ENCODE peak calls at places on chromosomes 5 and 9, in nine cellular contexts. L, I, O, H, U, M, W, B and G are unnamed samples. For H3K4me1, the result is how much of the 10 kb centered on the place peaks cover.

GRCh38 chr5:41115281-41115680 is 44.1 kb upstream of the MROH2B start:
- DNase-seq in L (no peak), I (no peak), O (no peak), H (no peak), U (no peak), M (no peak), W (no peak), B (no peak), G (no peak)

GRCh38 chr5:80076131-80077101 is 41.3 kb downstream of the THBS4 start:
- DNase-seq in L (no peak), I (no peak), O (no peak), H (no peak), U (no peak), M (no peak), W (peak), B (no peak), G (peak)

GRCh38 chr5:79932510-79933504 is 58.3 kb downstream of the MTX3 start:
- DNase-seq in L (peak), I (no peak), O (no peak), H (no peak), U (peak), M (no peak), W (no peak), B (no peak), G (no peak)

GRCh38 chr5:159050408-159051091 is 49.2 kb downstream of the EBF1 start:
- DNase-seq in L (no peak), I (no peak), O (no peak), H (no peak), U (no peak), M (no peak), W (no peak), B (no peak), G (no peak)

GRCh38 chr5:68171101-68171558 is 44.4 kb upstream of the PIK3R1 start:
- DNase-seq in L (no peak), I (peak), O (no peak), H (peak), U (peak), M (no peak), W (no peak), B (peak), G (no peak)

GRCh38 chr5:133348406-133348805 is 263.9 kb downstream of the FSTL4 start:
- DNase-seq in L (no peak), I (peak), O (no peak), H (no peak), U (no peak), M (no peak), W (no peak), B (no peak), G (no peak)

GRCh38 chr5:40689442-40689841 is 9.7 kb downstream of the PTGER4 start:
- DNase-seq in L (peak), I (no peak), O (peak), H (no peak), U (no peak), M (no peak), W (no peak), B (no peak), G (no peak)

GRCh38 chr9:74630228-74630627 is 133.1 kb downstream of the RORB start:
- DNase-seq in L (no peak), I (no peak), O (no peak), H (no peak), U (no peak), M (no peak), W (no peak), B (no peak), G (no peak)

GRCh38 chr9:91690540-91691249 is 259.3 kb downstream of the ROR2 start:
- DNase-seq in L (no peak), I (peak), O (no peak), H (no peak), U (no peak), M (no peak), W (no peak), B (no peak), G (no peak)

GRCh38 chr5:7518947-7519560 is 123.1 kb downstream of the ADCY2 start:
- DNase-seq in L (no peak), I (no peak), O (no peak), H (no peak), U (no peak), M (peak), W (no peak), B (no peak), G (peak)

GRCh38 chr5:110625376-110625999 is 101.0 kb downstream of the TMEM232 start:
- DNase-seq in L (peak), I (no peak), O (peak), H (no peak), U (no peak), M (no peak), W (peak), B (no peak), G (no peak)

GRCh38 chr5:40202852-40203440 is 476.8 kb upstream of the PTGER4 start:
- DNase-seq in L (no peak), I (no peak), O (no peak), H (no peak), U (no peak), M (no peak), W (no peak), B (no peak), G (no peak)

GRCh38 chr9:19127881-19128719 is 808 bp upstream of the PLIN2 start:
- DNase-seq in L (no peak), I (peak), O (no peak), H (peak), U (peak), M (no peak), W (peak), B (peak), G (no peak)

GRCh38 chr5:138754699-138755057 is 1.5 kb downstream of the CTNNA1 start:
- DNase-seq in L (no peak), I (no peak), O (no peak), H (no peak), U (no peak), M (no peak), W (no peak), B (no peak), G (no peak)

GRCh38 chr5:140329739-140330481 is 16.5 kb downstream of the HBEGF start:
- DNase-seq in L (no peak), I (no peak), O (no peak), H (no peak), U (no peak), M (no peak), W (no peak), B (no peak), G (no peak)

GRCh38 chr9:14652729-14653377 is 40.4 kb downstream of the ZDHHC21 start:
- DNase-seq in L (peak), I (no peak), O (no peak), H (no peak), U (no peak), M (no peak), W (peak), B (no peak), G (no peak)

GRCh38 chr9:115211413-115212204 is 93.7 kb upstream of the TNC start:
- DNase-seq in L (no peak), I (no peak), O (no peak), H (no peak), U (no peak), M (no peak), W (no peak), B (no peak), G (no peak)

GRCh38 chr5:127849891-127850290 is 146.7 kb downstream of the CCDC192 start:
- DNase-seq in L (no peak), I (no peak), O (no peak), H (no peak), U (no peak), M (no peak), W (no peak), B (peak), G (no peak)

GRCh38 chr9:89986190-89986589 is 381.4 kb downstream of the GADD45G start:
- DNase-seq in L (no peak), I (no peak), O (no peak), H (no peak), U (no peak), M (no peak), W (no peak), B (no peak), G (no peak)

GRCh38 chr9:23752859-23753258 is 73.2 kb downstream of the ELAVL2 start:
- DNase-seq in L (no peak), I (no peak), O (no peak), H (no peak), U (no peak), M (no peak), W (no peak), B (no peak), G (no peak)

GRCh38 chr5:87327998-87328397 is 60.3 kb downstream of the RASA1 start:
- DNase-seq in L (no peak), I (no peak), O (no peak), H (no peak), U (no peak), M (no peak), W (no peak), B (no peak), G (no peak)

GRCh38 chr5:6829150-6829784 is 116.0 kb downstream of the TENT4A start:
- DNase-seq in L (no peak), I (no peak), O (no peak), H (no peak), U (no peak), M (no peak), W (no peak), B (no peak), G (no peak)

GRCh38 chr9:114855488-114855887 is 49.6 kb upstream of the TNFSF15 start:
- DNase-seq in L (no peak), I (no peak), O (no peak), H (no peak), U (no peak), M (no peak), W (no peak), B (no peak), G (no peak)

GRCh38 chr5:174736351-174736721 is 12.0 kb downstream of the MSX2 start:
- DNase-seq in L (no peak), I (no peak), O (no peak), H (no peak), U (no peak), M (no peak), W (no peak), B (no peak), G (no peak)

GRCh38 chr5:79759436-79759835 is 69.8 kb downstream of the CMYA5 start:
- DNase-seq in L (no peak), I (no peak), O (no peak), H (no peak), U (no peak), M (no peak), W (no peak), B (no peak), G (no peak)

GRCh38 chr5:134257176-134257575 is 31.3 kb upstream of the PPP2CA start:
- DNase-seq in L (no peak), I (no peak), O (no peak), H (no peak), U (no peak), M (no peak), W (no peak), B (no peak), G (no peak)

GRCh38 chr9:26684029-26684428 is 208.6 kb downstream of the CAAP1 start:
- DNase-seq in L (no peak), I (no peak), O (no peak), H (no peak), U (no peak), M (no peak), W (peak), B (no peak), G (no peak)

GRCh38 chr5:85000671-85001070 is 616.0 kb upstream of the EDIL3 start:
- DNase-seq in L (no peak), I (no peak), O (no peak), H (no peak), U (no peak), M (no peak), W (no peak), B (no peak), G (no peak)
- TF ChIP-seq EP300 in L (no peak), I (no peak), O (no peak), H (no peak), U (no peak), M (no peak), W (no peak), B (no peak), G (no peak)

GRCh38 chr5:172870261-172870806 is 36.3 kb downstream of the ERGIC1 start:
- DNase-seq in L (no peak), I (peak), O (peak), H (no peak), U (no peak), M (no peak), W (no peak), B (no peak), G (no peak)
- H3K4me1 ChIP-seq in L (half or more), I (half or more), O (half or more), H (half or more), U (under half), M (half or more), W (under half), B (half or more), G (under half)

GRCh38 chr5:96294887-96295209 is 138.2 kb downstream of the PCSK1 start:
- DNase-seq in L (no peak), I (no peak), O (no peak), H (no peak), U (no peak), M (no peak), W (no peak), B (no peak), G (no peak)

GRCh38 chr5:96297290-96297689 is 135.8 kb downstream of the PCSK1 start:
- DNase-seq in L (peak), I (peak), O (no peak), H (no peak), U (no peak), M (no peak), W (peak), B (no peak), G (no peak)

GRCh38 chr5:96300986-96301385 is 132.1 kb downstream of the PCSK1 start:
- DNase-seq in L (no peak), I (no peak), O (no peak), H (no peak), U (no peak), M (no peak), W (no peak), B (no peak), G (no peak)

GRCh38 chr5:96293966-96294886 is 138.8 kb downstream of the PCSK1 start:
- DNase-seq in L (no peak), I (no peak), O (no peak), H (no peak), U (no peak), M (no peak), W (no peak), B (no peak), G (no peak)

DNA sequence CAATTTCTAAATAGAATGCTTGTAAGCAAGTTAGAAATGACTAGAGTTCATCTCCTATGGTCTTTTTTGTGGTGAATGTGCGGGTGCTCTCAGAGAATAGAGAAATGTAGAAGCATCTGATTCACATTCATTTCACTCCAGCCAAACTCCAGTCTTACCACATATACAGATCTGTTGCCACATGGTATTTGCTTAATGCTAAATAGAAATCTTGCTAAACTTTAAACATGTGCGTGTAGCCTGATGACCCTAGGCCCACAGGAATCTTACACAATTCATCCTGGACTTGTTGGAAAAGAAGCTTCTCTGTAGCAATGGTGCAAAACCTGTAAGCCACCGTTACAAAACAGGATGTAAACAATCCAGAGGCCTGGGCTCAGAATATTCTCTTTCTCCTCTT is 135.2 kb downstream of the PCSK1 start:
- DNase-seq in L (peak), I (peak), O (no peak), H (no peak), U (no peak), M (no peak), W (no peak), B (no peak), G (no peak)
- TF ChIP-seq EP300 in L (peak), I (no peak), O (peak), H (no peak), U (no peak), M (no peak), W (no peak), B (no peak), G (no peak)

GRCh38 chr5:111731638-111732037 is 25.4 kb downstream of the NREP start:
- DNase-seq in L (no peak), I (no peak), O (no peak), H (no peak), U (no peak), M (no peak), W (no peak), B (no peak), G (no peak)

GRCh38 chr5:111733571-111733970 is 23.4 kb downstream of the NREP start:
- DNase-seq in L (no peak), I (no peak), O (no peak), H (no peak), U (no peak), M (no peak), W (no peak), B (no peak), G (no peak)

GRCh38 chr5:111734013-111734412 is 23.0 kb downstream of the NREP start:
- DNase-seq in L (no peak), I (no peak), O (no peak), H (no peak), U (no peak), M (no peak), W (no peak), B (no peak), G (no peak)

GRCh38 chr5:111734597-111734996 is 22.4 kb downstream of the NREP start:
- DNase-seq in L (no peak), I (no peak), O (no peak), H (no peak), U (no peak), M (no peak), W (no peak), B (no peak), G (no peak)

GRCh38 chr5:111730659-111731382 is 26.2 kb downstream of the NREP start:
- DNase-seq in L (peak), I (no peak), O (no peak), H (peak), U (no peak), M (no peak), W (no peak), B (no peak), G (no peak)
- H3K4me1 ChIP-seq in L (half or more), I (under half), O (under half), H (under half), U (under half), M (under half), W (under half), B (under half), G (under half)

DNA sequence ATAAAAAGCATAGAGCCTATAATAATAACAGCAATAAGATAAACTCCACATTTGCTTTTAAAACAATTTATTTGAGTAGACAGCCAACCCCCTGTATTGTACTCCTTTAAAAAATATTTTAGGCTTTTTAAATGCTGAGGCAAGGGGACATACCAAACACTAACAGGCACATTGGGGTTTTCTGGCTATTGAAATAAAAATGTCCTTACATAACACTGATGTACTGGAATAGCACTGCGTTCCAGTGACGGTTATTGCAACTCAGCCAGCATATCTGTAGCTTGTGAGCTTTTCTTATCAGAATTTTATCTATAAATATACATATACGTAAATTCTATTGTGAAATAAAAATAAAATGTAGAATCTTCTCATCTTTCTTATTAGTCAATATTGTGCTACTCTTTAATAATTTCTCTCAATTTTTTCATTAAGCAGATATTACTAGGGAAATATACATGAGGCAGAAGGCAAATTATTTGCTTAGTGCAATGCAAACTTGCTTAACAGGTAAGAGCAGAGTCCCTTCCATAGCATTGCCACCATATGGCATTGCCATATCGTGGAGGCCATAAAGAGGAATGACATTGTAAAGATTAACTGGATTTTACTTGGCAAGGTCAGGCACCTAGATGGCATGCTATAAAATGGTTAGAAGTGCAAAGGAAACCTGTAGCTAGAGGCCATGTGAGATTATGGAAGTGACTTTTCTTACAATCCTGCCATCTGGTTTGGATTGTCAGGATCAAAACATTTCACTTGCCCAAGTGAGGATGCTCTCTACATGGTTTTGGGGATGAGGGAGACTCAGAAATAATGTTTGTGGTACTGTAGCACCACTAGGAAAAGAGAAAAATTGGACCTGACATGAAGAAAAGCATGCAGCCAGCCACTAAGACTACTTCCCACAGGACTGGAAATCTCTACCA is 94.8 kb upstream of the CDKN2B start:
- DNase-seq in L (no peak), I (no peak), O (no peak), H (no peak), U (no peak), M (no peak), W (no peak), B (peak), G (no peak)
- TF ChIP-seq EP300 in L (no peak), I (no peak), O (no peak), H (no peak), U (no peak), M (no peak), W (no peak), B (peak), G (no peak)

GRCh38 chr9:137275937-137276756 is 1.4 kb upstream of the TOR4A start:
- DNase-seq in L (no peak), I (peak), O (no peak), H (no peak), U (no peak), M (no peak), W (no peak), B (no peak), G (no peak)
- H3K4me1 ChIP-seq in L (under half), I (under half), O (under half), H (half or more), U (under half), M (under half), W (under half), B (under half), G (under half)

GRCh38 chr9:131738293-131738692 is 1.6 kb downstream of the RAPGEF1 start:
- DNase-seq in L (no peak), I (no peak), O (no peak), H (no peak), U (no peak), M (no peak), W (no peak), B (no peak), G (no peak)

GRCh38 chr9:131738838-131739191 is 1.1 kb downstream of the RAPGEF1 start:
- DNase-seq in L (no peak), I (no peak), O (no peak), H (peak), U (no peak), M (no peak), W (no peak), B (peak), G (no peak)

GRCh38 chr9:131739988-131740648 is at the start of gene RAPGEF1:
- DNase-seq in L (no peak), I (peak), O (no peak), H (peak), U (no peak), M (no peak), W (peak), B (peak), G (peak)

GRCh38 chr9:131740898-131741297 is 1.0 kb upstream of the RAPGEF1 start:
- DNase-seq in L (no peak), I (no peak), O (no peak), H (peak), U (no peak), M (no peak), W (no peak), B (no peak), G (no peak)

GRCh38 chr9:131739192-131739961 is 499 bp downstream of the RAPGEF1 start:
- DNase-seq in L (no peak), I (peak), O (no peak), H (peak), U (no peak), M (no peak), W (peak), B (peak), G (peak)
- TF ChIP-seq EP300 in L (no peak), I (no peak), O (no peak), H (no peak), U (no peak), M (no peak), W (no peak), B (no peak), G (no peak)